ENCODE peak calls at places on chromosome 1, in six cellular contexts. A, I, H, C, B and Q are unnamed samples.

GRCh38 chr1:181122227-181122626 is 33.7 kb downstream of the IER5 start:
- DNase-seq in C (no peak), B (no peak), A (no peak), H (no peak), I (no peak), Q (no peak)

GRCh38 chr1:31666290-31666963 is 21.8 kb upstream of the PEF1 start:
- DNase-seq in B (no peak), A (peak; percentile 56), C (no peak), I (peak; percentile 50), H (no peak), Q (no peak)

GRCh38 chr1:232678185-232678886 is 48.4 kb upstream of the SIPA1L2 start:
- DNase-seq in I (no peak), B (no peak), H (no peak), C (no peak), A (peak; percentile 37), Q (no peak)

GRCh38 chr1:174942547-174943255 is 57.0 kb upstream of the CACYBP start:
- DNase-seq in A (no peak), B (no peak), C (no peak), I (no peak), H (no peak), Q (no peak)

GRCh38 chr1:54277451-54278355 is 77.7 kb downstream of the MRPL37 start:
- DNase-seq in A (peak; percentile 51), C (no peak), I (no peak), H (no peak), B (no peak), Q (no peak)

GRCh38 chr1:52970149-52970548 is 43.1 kb downstream of the SCP2 start:
- DNase-seq in A (peak; percentile 47), H (peak; percentile 13), C (no peak), I (peak; percentile 70), B (peak; percentile 14), Q (no peak)

GRCh38 chr1:161382214-161383019 is 14.7 kb upstream of the CFAP126 start:
- DNase-seq in C (no peak), H (peak; percentile 59), A (peak; percentile 77), I (no peak), B (peak; percentile 54), Q (peak; percentile 70)

GRCh38 chr1:111468717-111469100 is 5.1 kb upstream of the C1orf162 start:
- DNase-seq in H (no peak), A (no peak), C (no peak), I (no peak), B (no peak), Q (no peak)

GRCh38 chr1:78113156-78113916 is 67.6 kb downstream of the GIPC2 start:
- DNase-seq in A (no peak), I (no peak), B (no peak), H (no peak), C (no peak), Q (no peak)